ENCODE peak calls at places on chromosomes 7 and 10, in eight cellular contexts. Z is cardiac septum; N is ACHN; F is GM10248; Y is activated CD4-positive, alpha-beta T cell treated with anti-CD3 and anti-CD28 coated beads for 48 hours; H is Kasumi-1; W is nephron progenitor cell; V is Daoy. X is an unnamed sample.

GRCh38 chr10:86364551-86365345 is 1.8 kb downstream of the GRID1 start:
- DNase-seq in Z (peak; percentile 57), N (no peak), F (no peak), Y (no peak), H (no peak), W (peak; percentile 65), V (no peak), X (no peak)

GRCh38 chr7:16027396-16027795 is 340.9 kb upstream of the MEOX2 start:
- DNase-seq in Z (no peak), N (no peak), F (no peak), Y (no peak), H (no peak), W (no peak), V (no peak), X (no peak)

GRCh38 chr10:17244712-17245365 is 16.8 kb downstream of the VIM start:
- DNase-seq in Z (no peak), N (no peak), F (no peak), Y (no peak), H (no peak), W (no peak), V (no peak), X (no peak)

GRCh38 chr10:11879387-11880168 is 56.4 kb downstream of the PROSER2 start:
- DNase-seq in Z (no peak), N (no peak), F (no peak), Y (no peak), H (no peak), W (no peak), V (no peak), X (no peak)

GRCh38 chr10:132931258-132931657 is 11.1 kb downstream of the CFAP46 start:
- DNase-seq in Z (no peak), N (no peak), F (no peak), Y (peak; percentile 55), H (no peak), W (no peak), V (no peak), X (peak; percentile 39)

GRCh38 chr10:125035136-125035535 is 93.2 kb downstream of the ZRANB1 start:
- DNase-seq in Z (no peak), N (peak; percentile 79), F (no peak), Y (no peak), H (no peak), W (no peak), V (peak; percentile 79), X (no peak)

GRCh38 chr7:75621124-75621523 is 117.6 kb downstream of the HIP1 start:
- DNase-seq in Z (no peak), N (no peak), F (no peak), Y (no peak), H (no peak), W (no peak), V (no peak), X (no peak)

GRCh38 chr10:81541517-81541916 is 333.5 kb upstream of the NRG3 start:
- DNase-seq in Z (no peak), N (no peak), F (no peak), Y (no peak), H (no peak), W (no peak), V (no peak), X (no peak)

GRCh38 chr10:661891-662605 is 27.4 kb downstream of the DIP2C start:
- DNase-seq in Z (no peak), N (no peak), F (no peak), Y (no peak), H (no peak), W (no peak), V (no peak), X (no peak)

GRCh38 chr7:71130280-71130679 is 1.7 kb upstream of the GALNT17 start:
- DNase-seq in Z (no peak), N (no peak), F (no peak), Y (no peak), H (no peak), W (no peak), V (no peak), X (no peak)

GRCh38 chr7:87580636-87581035 is 20.0 kb downstream of the ABCB1 start:
- DNase-seq in Z (no peak), N (no peak), F (no peak), Y (no peak), H (no peak), W (no peak), V (no peak), X (no peak)

GRCh38 chr10:80382989-80383388 is 25.4 kb upstream of the PRXL2A start:
- DNase-seq in Z (no peak), N (peak; percentile 55), F (peak; percentile 58), Y (peak; percentile 43), H (peak; percentile 72), W (peak; percentile 39), V (peak; percentile 28), X (peak; percentile 54)

GRCh38 chr7:834277-834676 is 2.0 kb downstream of the SUN1 start:
- DNase-seq in Z (no peak), N (no peak), F (no peak), Y (no peak), H (no peak), W (no peak), V (no peak), X (no peak)

GRCh38 chr10:99366666-99367065 is 37.5 kb downstream of the CNNM1 start:
- DNase-seq in Z (no peak), N (no peak), F (no peak), Y (no peak), H (no peak), W (no peak), V (no peak), X (no peak)

GRCh38 chr7:13965077-13965476 is 24.4 kb downstream of the ETV1 start:
- DNase-seq in Z (no peak), N (no peak), F (no peak), Y (no peak), H (no peak), W (no peak), V (no peak), X (no peak)

GRCh38 chr7:130494480-130494879 is 2.6 kb downstream of the MEST start:
- DNase-seq in Z (no peak), N (no peak), F (no peak), Y (no peak), H (no peak), W (no peak), V (no peak), X (no peak)

GRCh38 chr10:35912615-35913170 is 270.6 kb upstream of the FZD8 start:
- DNase-seq in Z (no peak), N (no peak), F (no peak), Y (no peak), H (no peak), W (no peak), V (peak; percentile 28), X (no peak)

GRCh38 chr7:152006336-152006735 is 19.1 kb upstream of the GALNT11 start:
- DNase-seq in Z (no peak), N (no peak), F (no peak), Y (no peak), H (no peak), W (no peak), V (peak; percentile 69), X (no peak)

GRCh38 chr7:124459101-124460052 is 306.2 kb downstream of the GPR37 start:
- DNase-seq in Z (no peak), N (peak; percentile 91), F (no peak), Y (no peak), H (no peak), W (no peak), V (no peak), X (no peak)

GRCh38 chr7:101488826-101489572 is 126.3 kb downstream of the COL26A1 start:
- DNase-seq in Z (no peak), N (no peak), F (no peak), Y (no peak), H (no peak), W (no peak), V (no peak), X (no peak)

GRCh38 chr7:6392712-6393666 is 54.8 kb downstream of the DAGLB start:
- DNase-seq in Z (peak; percentile 84), N (peak; percentile 78), F (no peak), Y (peak; percentile 77), H (peak; percentile 11), W (no peak), V (peak; percentile 91), X (peak; percentile 77)

X was measured in activated CD4-positive, alpha-beta memory T cell treated with anti-CD3 and anti-CD28 coated beads for 36 hours.